ENCODE peak calls at places on chromosomes 1 and 21, in four cellular contexts. One of them, this sample, is unnamed.

GRCh38 chr21:37237764-37238163 is 29.4 kb downstream of the VPS26C start:
- DNase-seq in heart left ventricle: no peak
- DNase-seq in epithelial cell of esophagus: no peak
- DNase-seq in OCI-LY7: no peak
- DNase-seq in this sample: no peak

GRCh38 chr1:225361176-225361575 is 66.7 kb downstream of the LBR start:
- DNase-seq in epithelial cell of esophagus: no peak
- DNase-seq in OCI-LY7: no peak
- DNase-seq in heart left ventricle: no peak
- DNase-seq in this sample: no peak

GRCh38 chr1:99850458-99850974 is 355 bp downstream of the AGL start:
- DNase-seq in epithelial cell of esophagus: no peak
- DNase-seq in heart left ventricle: no peak
- DNase-seq in OCI-LY7: peak; percentile 16
- DNase-seq in this sample: peak; percentile 31

GRCh38 chr1:56584910-56585528 is 5.7 kb upstream of the PLPP3 start:
- DNase-seq in OCI-LY7: peak; percentile 65
- DNase-seq in epithelial cell of esophagus: peak; percentile 63
- DNase-seq in heart left ventricle: no peak
- DNase-seq in this sample: peak; percentile 57

GRCh38 chr1:182032251-182032650 is 29.3 kb downstream of the ZNF648 start:
- DNase-seq in heart left ventricle: no peak
- DNase-seq in OCI-LY7: peak; percentile 5
- DNase-seq in epithelial cell of esophagus: peak; percentile 18
- DNase-seq in this sample: no peak

GRCh38 chr1:228073870-228074545 is 8.5 kb upstream of the ARF1 start:
- DNase-seq in epithelial cell of esophagus: peak; percentile 53
- DNase-seq in heart left ventricle: no peak
- DNase-seq in OCI-LY7: peak; percentile 40
- DNase-seq in this sample: no peak

GRCh38 chr1:6261615-6261995 is 707 bp upstream of the GPR153 start:
- DNase-seq in heart left ventricle: no peak
- DNase-seq in epithelial cell of esophagus: no peak
- DNase-seq in OCI-LY7: no peak
- DNase-seq in this sample: no peak

GRCh38 chr1:234512376-234512965 is 33.5 kb upstream of the TARBP1 start:
- DNase-seq in heart left ventricle: no peak
- DNase-seq in OCI-LY7: no peak
- DNase-seq in epithelial cell of esophagus: no peak
- DNase-seq in this sample: no peak

GRCh38 chr1:63142001-63142400 is 180.4 kb upstream of the FOXD3 start:
- DNase-seq in heart left ventricle: no peak
- DNase-seq in OCI-LY7: no peak
- DNase-seq in epithelial cell of esophagus: no peak
- DNase-seq in this sample: no peak

GRCh38 chr1:56194911-56195310 is 384.5 kb downstream of the PLPP3 start:
- DNase-seq in epithelial cell of esophagus: peak; percentile 11
- DNase-seq in heart left ventricle: no peak
- DNase-seq in OCI-LY7: no peak
- DNase-seq in this sample: no peak

GRCh38 chr1:12185036-12185435 is 18.2 kb downstream of the TNFRSF1B start:
- DNase-seq in OCI-LY7: no peak
- DNase-seq in heart left ventricle: no peak
- DNase-seq in epithelial cell of esophagus: no peak
- DNase-seq in this sample: no peak

GRCh38 chr1:12182410-12182946 is 15.7 kb downstream of the TNFRSF1B start:
- DNase-seq in heart left ventricle: no peak
- DNase-seq in epithelial cell of esophagus: no peak
- DNase-seq in OCI-LY7: no peak
- DNase-seq in this sample: no peak

GRCh38 chr1:12185556-12186276 is 18.9 kb downstream of the TNFRSF1B start:
- DNase-seq in OCI-LY7: no peak
- DNase-seq in epithelial cell of esophagus: no peak
- DNase-seq in heart left ventricle: no peak
- DNase-seq in this sample: no peak

GRCh38 chr1:12183095-12183794 is 16.5 kb downstream of the TNFRSF1B start:
- DNase-seq in heart left ventricle: no peak
- DNase-seq in epithelial cell of esophagus: no peak
- DNase-seq in OCI-LY7: no peak
- DNase-seq in this sample: no peak

DNA sequence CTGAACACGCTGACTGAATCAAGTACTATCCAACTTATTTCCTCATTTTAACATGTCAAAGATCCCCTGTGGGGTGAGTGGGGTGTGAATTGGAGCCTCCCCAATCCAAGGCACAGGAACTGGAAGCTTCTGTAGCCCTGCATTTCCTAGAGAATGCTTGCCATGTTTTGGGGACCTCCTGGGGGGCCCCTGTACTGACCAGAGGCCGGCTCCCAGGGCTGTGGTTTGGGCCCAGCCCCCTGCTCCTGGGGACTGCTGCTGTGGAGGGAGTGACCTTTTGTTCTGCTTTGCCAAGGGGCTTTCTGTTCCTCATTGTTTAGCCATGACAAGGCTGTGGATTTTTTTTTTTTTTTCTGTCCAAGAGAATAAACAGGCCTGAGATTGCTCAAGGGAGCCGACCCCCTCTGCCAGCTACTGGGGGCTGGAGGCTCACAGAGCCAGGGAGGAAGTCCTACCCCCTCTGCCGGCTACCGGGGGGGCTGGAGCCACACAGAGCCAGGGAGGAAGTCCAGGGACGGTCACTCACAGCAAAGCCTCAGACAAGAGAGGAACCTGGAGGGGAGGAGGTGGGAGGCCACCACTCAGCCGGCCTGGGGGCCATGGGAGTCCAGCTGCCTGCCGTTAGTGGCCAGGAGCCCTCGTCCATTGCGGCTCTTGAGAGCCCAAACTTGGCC is 17.4 kb downstream of the TNFRSF1B start:
- DNase-seq in OCI-LY7: no peak
- DNase-seq in heart left ventricle: peak; percentile 88
- DNase-seq in epithelial cell of esophagus: no peak
- DNase-seq in this sample: no peak
- TF ChIP-seq CTCF in OCI-LY7: no peak
- TF ChIP-seq CTCF in heart left ventricle: peak; percentile 40
- TF ChIP-seq CTCF in epithelial cell of esophagus: no peak
- TF ChIP-seq CTCF in this sample: no peak

GRCh38 chr1:153343040-153343681 is 5.5 kb downstream of the PGLYRP4 start:
- DNase-seq in OCI-LY7: no peak
- DNase-seq in epithelial cell of esophagus: peak; percentile 84
- DNase-seq in heart left ventricle: no peak
- DNase-seq in this sample: peak; percentile 1
- TF ChIP-seq CTCF in OCI-LY7: no peak
- TF ChIP-seq CTCF in epithelial cell of esophagus: no peak
- TF ChIP-seq CTCF in heart left ventricle: no peak
- TF ChIP-seq CTCF in this sample: no peak

DNA sequence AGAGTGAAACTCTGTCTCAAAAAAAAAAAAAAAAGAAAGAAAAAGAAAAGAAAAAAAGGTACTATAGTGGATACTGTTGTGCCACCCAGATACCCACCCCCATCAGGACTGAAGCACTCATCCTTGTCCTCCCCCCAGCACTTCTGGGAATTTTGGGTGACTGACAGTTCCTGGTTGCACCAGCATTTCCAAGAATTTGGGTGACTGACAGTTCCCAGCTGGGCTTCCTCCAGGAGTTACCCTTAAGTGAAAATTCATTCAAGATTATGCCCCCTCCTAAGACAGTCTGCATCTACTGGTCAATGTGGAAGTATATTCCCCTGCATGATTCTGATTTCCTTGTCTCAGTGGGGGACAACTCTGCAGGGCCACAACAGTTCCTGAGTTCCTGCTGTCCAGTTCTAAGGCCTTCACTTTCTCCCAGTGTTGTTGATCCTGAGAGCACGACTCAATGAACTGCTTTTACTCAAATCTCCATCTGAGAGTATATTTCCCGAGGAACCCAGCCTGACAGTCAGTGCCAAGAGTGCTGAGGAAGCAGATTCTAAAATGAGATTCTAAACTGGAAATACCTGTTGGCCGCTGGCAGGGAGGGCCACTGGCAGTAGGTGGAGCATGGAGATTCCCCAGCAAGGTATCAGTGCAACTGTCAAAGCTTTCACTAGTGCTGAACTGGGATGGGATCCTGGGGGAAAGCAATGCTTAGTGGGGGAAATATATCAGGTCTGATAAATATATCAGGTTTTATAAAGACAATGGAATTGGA is 18.5 kb downstream of the RIIAD1 start:
- DNase-seq in OCI-LY7: no peak
- DNase-seq in heart left ventricle: no peak
- DNase-seq in epithelial cell of esophagus: peak; percentile 87
- DNase-seq in this sample: no peak
- TF ChIP-seq CTCF in OCI-LY7: no peak
- TF ChIP-seq CTCF in heart left ventricle: no peak
- TF ChIP-seq CTCF in epithelial cell of esophagus: peak; percentile 39
- TF ChIP-seq CTCF in this sample: no peak

DNA sequence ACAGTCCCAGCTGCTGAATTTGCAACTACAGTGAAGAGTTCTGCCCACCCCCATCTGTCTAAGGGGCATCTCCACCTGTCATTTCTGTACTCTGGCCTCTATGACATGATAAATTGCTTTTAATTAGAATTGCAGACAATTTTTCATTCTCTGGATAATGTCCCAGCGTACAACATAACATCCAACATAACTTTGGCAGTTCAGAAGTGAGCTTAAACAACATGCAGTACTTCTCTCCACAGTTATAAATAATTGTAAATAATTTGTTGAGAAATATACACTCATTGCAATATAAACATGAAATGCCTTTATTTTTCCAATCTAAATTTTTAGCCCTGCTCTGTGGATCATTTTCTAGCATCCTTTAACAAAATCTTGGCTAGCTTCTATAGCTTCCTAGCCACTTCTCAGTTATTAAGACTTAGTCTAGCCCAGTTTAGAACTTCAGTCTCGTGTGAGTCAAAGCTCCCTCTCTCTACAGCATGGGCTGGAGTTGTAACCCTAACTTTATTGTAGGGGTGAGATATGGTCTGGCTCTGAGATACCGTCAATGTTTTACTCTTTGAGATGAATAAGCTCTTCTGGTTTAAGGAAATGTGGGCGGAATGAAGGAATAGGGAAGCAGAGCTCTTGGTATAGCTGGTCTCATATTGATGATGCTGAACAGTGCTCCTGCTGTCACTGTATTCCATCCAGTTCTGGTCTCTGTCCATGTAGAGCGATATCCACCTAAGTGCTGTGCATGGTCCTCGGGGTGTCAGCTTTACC is 52.5 kb downstream of the PDE4B start:
- DNase-seq in heart left ventricle: no peak
- DNase-seq in epithelial cell of esophagus: no peak
- DNase-seq in OCI-LY7: no peak
- DNase-seq in this sample: no peak
- TF ChIP-seq CTCF in heart left ventricle: no peak
- TF ChIP-seq CTCF in epithelial cell of esophagus: no peak
- TF ChIP-seq CTCF in OCI-LY7: no peak
- TF ChIP-seq CTCF in this sample: no peak

This sample was measured in GM20000.